ENCODE peak calls at places on chromosomes 1 and 21, in ten cellular contexts. V is NCI-H446; B is GM20000; U is amygdala; R is transverse colon; A is frontal cortex; F is stimulated activated CD8-positive, alpha-beta memory T cell treated with anti-CD3 and anti-CD28 coated beads, Interleukin-15, amount 100 ng/mL, for 1 hour; P is fibroblast of gingiva; Z is naive B cell; O is stimulated activated CD4-positive, alpha-beta T cell treated with anti-CD3 and anti-CD28 coated beads, Interleukin-1b, Interleukin-23, amount 100 ng/mL, for 4 hours. Q is an unnamed sample.

GRCh38 chr1:185398599-185398998 is 81.6 kb upstream of the IVNS1ABP start:
- DNase-seq in V (no peak), B (no peak), U (no peak), R (no peak), A (no peak), F (no peak), P (no peak), Z (no peak), O (no peak), Q (no peak)

GRCh38 chr1:160086162-160086892 is 5.0 kb downstream of the KCNJ9 start:
- DNase-seq in V (no peak), B (no peak), U (no peak), R (no peak), A (no peak), F (no peak), P (no peak), Z (no peak), O (no peak), Q (no peak)

GRCh38 chr1:147785794-147786506 is 25.5 kb upstream of the GJA5 start:
- DNase-seq in V (no peak), B (no peak), U (no peak), R (no peak), A (no peak), F (no peak), P (no peak), Z (no peak), O (no peak), Q (no peak)

GRCh38 chr1:192660613-192661012 is 24.7 kb downstream of the RGS13 start:
- DNase-seq in V (no peak), B (no peak), U (no peak), R (no peak), A (no peak), F (no peak), P (no peak), Z (no peak), O (no peak), Q (no peak)

GRCh38 chr1:50333595-50333974 is 89.7 kb downstream of the DMRTA2 start:
- DNase-seq in V (peak), B (peak), U (no peak), R (peak), A (peak), F (no peak), P (peak), Z (no peak), O (peak), Q (peak)

GRCh38 chr1:229839800-229840199 is 213.8 kb downstream of the URB2 start:
- DNase-seq in V (no peak), B (no peak), U (no peak), R (no peak), A (no peak), F (no peak), P (no peak), Z (no peak), O (no peak), Q (no peak)

GRCh38 chr1:32876341-32877210 is 5.9 kb upstream of the FNDC5 start:
- DNase-seq in V (peak), B (peak), U (no peak), R (peak), A (peak), F (no peak), P (peak), Z (peak), O (peak), Q (peak)

GRCh38 chr1:11341881-11342552 is 69.0 kb downstream of the UBIAD1 start:
- DNase-seq in V (peak), B (no peak), U (no peak), R (no peak), A (no peak), F (no peak), P (peak), Z (no peak), O (no peak), Q (no peak)

GRCh38 chr21:38861989-38862683 is 56.4 kb downstream of the ETS2 start:
- DNase-seq in V (no peak), B (no peak), U (no peak), R (no peak), A (no peak), F (no peak), P (no peak), Z (peak), O (no peak), Q (no peak)

GRCh38 chr1:202149566-202149965 is 5.0 kb upstream of the ARL8A start:
- DNase-seq in V (no peak), B (no peak), U (no peak), R (no peak), A (no peak), F (no peak), P (peak), Z (no peak), O (no peak), Q (no peak)

GRCh38 chr1:224377676-224378006 is 21.0 kb downstream of the CNIH4 start:
- DNase-seq in V (no peak), B (peak), U (no peak), R (no peak), A (no peak), F (no peak), P (peak), Z (no peak), O (no peak), Q (no peak)

GRCh38 chr1:8090241-8090702 is 64.2 kb upstream of the ERRFI1 start:
- DNase-seq in V (no peak), B (no peak), U (no peak), R (no peak), A (no peak), F (no peak), P (peak), Z (no peak), O (no peak), Q (no peak)

GRCh38 chr21:33799378-33800090 is 116.1 kb downstream of the ATP5PO start:
- DNase-seq in V (no peak), B (no peak), U (no peak), R (no peak), A (no peak), F (no peak), P (no peak), Z (no peak), O (no peak), Q (no peak)

GRCh38 chr1:186960866-186961265 is 132.1 kb downstream of the PLA2G4A start:
- DNase-seq in V (no peak), B (no peak), U (no peak), R (no peak), A (no peak), F (no peak), P (peak), Z (no peak), O (no peak), Q (no peak)

GRCh38 chr1:111989531-111990025 is at the start of gene KCND3:
- DNase-seq in V (peak), B (peak), U (no peak), R (peak), A (no peak), F (no peak), P (peak), Z (no peak), O (no peak), Q (peak)

GRCh38 chr1:43317817-43318471 is 17.2 kb downstream of the TIE1 start:
- DNase-seq in V (peak), B (no peak), U (no peak), R (no peak), A (no peak), F (no peak), P (no peak), Z (no peak), O (no peak), Q (no peak)

GRCh38 chr21:39009587-39010225 is 173.5 kb downstream of the PSMG1 start:
- DNase-seq in V (no peak), B (no peak), U (no peak), R (no peak), A (no peak), F (no peak), P (no peak), Z (no peak), O (no peak), Q (no peak)

GRCh38 chr21:18545908-18546307 is 142.3 kb upstream of the TMPRSS15 start:
- DNase-seq in V (no peak), B (no peak), U (no peak), R (no peak), A (no peak), F (no peak), P (no peak), Z (no peak), O (no peak), Q (no peak)

GRCh38 chr1:91806777-91807700 is 78.9 kb downstream of the TGFBR3 start:
- DNase-seq in V (no peak), B (no peak), U (no peak), R (no peak), A (no peak), F (no peak), P (peak), Z (no peak), O (no peak), Q (no peak)

GRCh38 chr1:109933856-109934711 is 23.4 kb downstream of the CSF1 start:
- DNase-seq in V (no peak), B (peak), U (no peak), R (no peak), A (no peak), F (no peak), P (peak), Z (no peak), O (no peak), Q (no peak)

GRCh38 chr1:240806201-240806745 is 194.3 kb upstream of the GREM2 start:
- DNase-seq in V (no peak), B (no peak), U (no peak), R (no peak), A (no peak), F (no peak), P (no peak), Z (no peak), O (no peak), Q (no peak)

GRCh38 chr1:8077120-8077573 is 51.0 kb upstream of the ERRFI1 start:
- DNase-seq in V (peak), B (no peak), U (no peak), R (peak), A (no peak), F (no peak), P (peak), Z (no peak), O (no peak), Q (no peak)

GRCh38 chr1:166164995-166165660 is 1.7 kb downstream of the FAM78B start:
- DNase-seq in V (peak), B (peak), U (no peak), R (peak), A (peak), F (no peak), P (peak), Z (no peak), O (no peak), Q (peak)

GRCh38 chr21:39137248-39138186 is 45.7 kb downstream of the PSMG1 start:
- DNase-seq in V (no peak), B (no peak), U (no peak), R (no peak), A (no peak), F (no peak), P (peak), Z (no peak), O (no peak), Q (peak)

GRCh38 chr1:20728371-20729154 is 3.9 kb downstream of the SH2D5 start:
- DNase-seq in V (no peak), B (peak), U (no peak), R (peak), A (peak), F (no peak), P (no peak), Z (no peak), O (no peak), Q (no peak)

GRCh38 chr1:211420389-211420788 is 71.6 kb downstream of the RD3 start:
- DNase-seq in V (peak), B (no peak), U (no peak), R (no peak), A (no peak), F (no peak), P (peak), Z (no peak), O (no peak), Q (no peak)

GRCh38 chr1:169570172-169570574 is 16.1 kb downstream of the F5 start:
- DNase-seq in V (no peak), B (no peak), U (no peak), R (no peak), A (no peak), F (no peak), P (no peak), Z (no peak), O (no peak), Q (no peak)

GRCh38 chr1:21262282-21263051 is 27.8 kb downstream of the ECE1 start:
- DNase-seq in V (no peak), B (no peak), U (no peak), R (peak), A (peak), F (no peak), P (peak), Z (no peak), O (no peak), Q (peak)

Q was measured in WTC11.